ENCODE peak calls at places on chromosome 14, in ten cellular contexts. R, N, L, A, B, V, J, D, E and P are unnamed samples.

GRCh38 chr14:103118663-103119404 is 4.4 kb upstream of the TNFAIP2 start:
- DNase-seq in B (peak), N (no peak), J (no peak), A (no peak), L (no peak), R (no peak), E (no peak), V (no peak), D (peak), P (no peak)

GRCh38 chr14:93120522-93120921 is 4.8 kb upstream of the ITPK1 start:
- DNase-seq in V (no peak), A (no peak), B (no peak), E (no peak), L (no peak), D (no peak), J (no peak), R (no peak), N (no peak), P (no peak)

GRCh38 chr14:57179273-57179672 is 89.4 kb downstream of the EXOC5 start:
- DNase-seq in R (no peak), N (no peak), E (no peak), J (no peak), D (no peak), V (no peak), L (no peak), A (no peak), B (no peak), P (no peak)

GRCh38 chr14:30551460-30551859 is 7.5 kb upstream of the G2E3 start:
- DNase-seq in L (no peak), J (no peak), R (no peak), E (no peak), B (no peak), A (no peak), D (no peak), V (no peak), N (no peak), P (no peak)

GRCh38 chr14:69086537-69086936 is 66.4 kb downstream of the DCAF5 start:
- DNase-seq in V (no peak), R (no peak), N (no peak), L (no peak), B (no peak), J (no peak), D (no peak), E (no peak), A (no peak), P (no peak)

GRCh38 chr14:38608244-38608643 is 352.4 kb upstream of the CLEC14A start:
- DNase-seq in L (no peak), J (no peak), E (no peak), V (no peak), B (no peak), N (no peak), R (no peak), D (no peak), A (no peak), P (no peak)

GRCh38 chr14:74946659-74947281 is 8.6 kb downstream of the PGF start:
- DNase-seq in D (peak), A (no peak), R (peak), N (no peak), L (no peak), E (no peak), V (no peak), B (no peak), J (no peak), P (no peak)

GRCh38 chr14:68681256-68681655 is 111.6 kb downstream of the ZFP36L1 start:
- DNase-seq in E (no peak), A (no peak), J (no peak), N (no peak), B (no peak), R (no peak), D (peak), L (no peak), V (no peak), P (no peak)

GRCh38 chr14:99320621-99321235 is 48.7 kb upstream of the BCL11B start:
- DNase-seq in D (no peak), V (no peak), L (peak), A (no peak), J (peak), N (no peak), E (no peak), B (no peak), R (no peak), P (no peak)

GRCh38 chr14:96104469-96105057 is 65.4 kb downstream of the C14orf132 start:
- DNase-seq in J (no peak), D (peak), V (no peak), E (no peak), B (peak), N (no peak), R (no peak), L (no peak), A (peak), P (no peak)

GRCh38 chr14:56809262-56810215 is 740 bp downstream of the OTX2 start:
- DNase-seq in R (no peak), N (no peak), A (no peak), B (no peak), E (no peak), V (no peak), L (no peak), D (no peak), J (no peak), P (no peak)

GRCh38 chr14:72613196-72613974 is 280.5 kb downstream of the DPF3 start:
- DNase-seq in V (no peak), R (peak), N (no peak), L (no peak), J (peak), B (peak), D (no peak), E (no peak), A (no peak), P (no peak)

GRCh38 chr14:98167253-98167652 is 1104.7 kb downstream of the BCL11B start:
- DNase-seq in N (no peak), E (no peak), D (no peak), R (no peak), J (no peak), V (no peak), L (no peak), B (no peak), A (no peak), P (no peak)

GRCh38 chr14:68235011-68235410 is 415.4 kb downstream of the RAD51B start:
- DNase-seq in R (no peak), L (no peak), J (no peak), D (no peak), A (no peak), B (no peak), N (no peak), E (no peak), V (no peak), P (no peak)

GRCh38 chr14:100268591-100269207 is 29.8 kb downstream of the YY1 start:
- DNase-seq in R (no peak), N (no peak), V (no peak), E (no peak), L (no peak), J (no peak), A (no peak), B (no peak), D (no peak), P (no peak)

GRCh38 chr14:77068515-77069200 is 29.4 kb upstream of the CIPC start:
- DNase-seq in E (no peak), B (no peak), L (no peak), A (no peak), R (no peak), V (no peak), N (no peak), D (no peak), J (no peak), P (no peak)

GRCh38 chr14:54200726-54201125 is 196.1 kb upstream of the CDKN3 start:
- DNase-seq in N (no peak), V (no peak), R (no peak), E (no peak), J (no peak), A (peak), B (no peak), L (no peak), D (no peak), P (no peak)

GRCh38 chr14:47300801-47301200 is 374.6 kb downstream of the MDGA2 start:
- DNase-seq in J (no peak), L (no peak), B (no peak), D (no peak), E (no peak), N (no peak), R (no peak), V (no peak), A (no peak), P (no peak)

GRCh38 chr14:83260751-83261150 is 1727.1 kb upstream of the SEL1L start:
- DNase-seq in L (no peak), R (no peak), V (no peak), A (no peak), D (no peak), N (no peak), E (no peak), B (no peak), J (no peak), P (no peak)